ENCODE peak calls at places on chromosomes 13 and 19, in eight cellular contexts. R is HCT116; S is AG04449; B is colonic mucosa; L is GM23338; Y is fibroblast of pulmonary artery; V is effector memory CD4-positive, alpha-beta T cell; E is lower lobe of right lung. M is an unnamed sample.

GRCh38 chr19:8456064-8456463 is 11.3 kb downstream of the HNRNPM start:
- DNase-seq in Y (no peak), B (no peak), S (no peak), R (no peak), V (no peak), L (peak), E (no peak), M (no peak)

GRCh38 chr13:33100876-33101275 is 84.7 kb downstream of the KL start:
- DNase-seq in B (no peak), R (no peak), E (no peak), Y (no peak), L (no peak), V (no peak), S (no peak), M (no peak)

GRCh38 chr19:18799389-18799970 is 8.4 kb upstream of the COMP start:
- DNase-seq in Y (no peak), V (no peak), R (no peak), L (no peak), S (no peak), B (no peak), E (no peak), M (no peak)

GRCh38 chr19:4144666-4145261 is 8.7 kb upstream of the CREB3L3 start:
- DNase-seq in S (no peak), E (no peak), B (peak), L (no peak), Y (peak), V (no peak), R (peak), M (no peak)

GRCh38 chr13:43878897-43879322 is 630 bp downstream of the CCDC122 start:
- DNase-seq in L (peak), E (peak), V (peak), S (no peak), Y (peak), R (no peak), B (peak), M (peak)

GRCh38 chr13:100987993-100988392 is 313.4 kb upstream of the TMTC4 start:
- DNase-seq in Y (peak), S (peak), R (no peak), V (no peak), E (no peak), L (peak), B (no peak), M (no peak)

GRCh38 chr19:39400997-39401548 is 5.6 kb upstream of the ZFP36 start:
- DNase-seq in S (no peak), Y (no peak), E (no peak), L (no peak), B (no peak), R (no peak), V (no peak), M (no peak)

GRCh38 chr19:21233691-21234090 is 91.9 kb downstream of the ZNF431 start:
- DNase-seq in S (no peak), L (no peak), Y (no peak), V (no peak), B (no peak), E (no peak), R (no peak), M (no peak)

GRCh38 chr13:41311607-41312500 is 787 bp downstream of the NAA16 start:
- DNase-seq in S (no peak), L (peak), E (peak), B (peak), R (no peak), Y (peak), V (peak), M (no peak)

GRCh38 chr19:6340493-6341201 is 7.2 kb upstream of the ACER1 start:
- DNase-seq in L (peak), B (no peak), S (no peak), E (no peak), V (no peak), Y (no peak), R (no peak), M (no peak)

GRCh38 chr19:17806945-17807344 is 12.0 kb downstream of the B3GNT3 start:
- DNase-seq in S (no peak), Y (no peak), V (no peak), L (no peak), B (no peak), E (no peak), R (no peak), M (no peak)

GRCh38 chr19:34145741-34146202 is 26.5 kb upstream of the LSM14A start:
- DNase-seq in V (peak), E (no peak), B (peak), Y (peak), R (peak), L (peak), S (no peak), M (no peak)

GRCh38 chr19:38049105-38049649 is 142.2 kb downstream of the SIPA1L3 start:
- DNase-seq in V (peak), Y (peak), B (no peak), S (no peak), L (no peak), R (no peak), E (no peak), M (no peak)

GRCh38 chr13:113897161-113897560 is 33.3 kb upstream of the GAS6 start:
- DNase-seq in S (peak), L (no peak), R (no peak), Y (peak), E (no peak), V (no peak), B (no peak), M (no peak)

GRCh38 chr13:67119481-67119883 is 110.7 kb downstream of the PCDH9 start:
- DNase-seq in L (no peak), S (peak), R (peak), B (no peak), V (no peak), E (no peak), Y (peak), M (no peak)

GRCh38 chr19:13963603-13964105 is 11.3 kb downstream of the DCAF15 start:
- DNase-seq in E (no peak), L (peak), Y (no peak), S (no peak), R (no peak), B (no peak), V (no peak), M (no peak)

GRCh38 chr19:13962738-13963602 is 10.7 kb downstream of the DCAF15 start:
- DNase-seq in R (no peak), Y (peak), B (no peak), E (no peak), V (no peak), S (no peak), L (peak), M (no peak)

GRCh38 chr19:13959962-13960862 is 7.9 kb downstream of the DCAF15 start:
- DNase-seq in Y (no peak), S (no peak), V (no peak), B (no peak), R (no peak), E (no peak), L (peak), M (no peak)

GRCh38 chr19:13960863-13961784 is 8.8 kb downstream of the DCAF15 start:
- DNase-seq in S (no peak), R (no peak), E (no peak), L (no peak), B (no peak), Y (no peak), V (no peak), M (no peak)

GRCh38 chr19:13961826-13962737 is 9.8 kb downstream of the DCAF15 start:
- DNase-seq in Y (no peak), B (no peak), E (no peak), S (no peak), L (peak), V (no peak), R (no peak), M (no peak)
- H3K4me3 ChIP-seq in Y (no peak), B (no peak), E (peak), S (no peak), L (peak), V (no peak), R (no peak), M (no peak)

DNA sequence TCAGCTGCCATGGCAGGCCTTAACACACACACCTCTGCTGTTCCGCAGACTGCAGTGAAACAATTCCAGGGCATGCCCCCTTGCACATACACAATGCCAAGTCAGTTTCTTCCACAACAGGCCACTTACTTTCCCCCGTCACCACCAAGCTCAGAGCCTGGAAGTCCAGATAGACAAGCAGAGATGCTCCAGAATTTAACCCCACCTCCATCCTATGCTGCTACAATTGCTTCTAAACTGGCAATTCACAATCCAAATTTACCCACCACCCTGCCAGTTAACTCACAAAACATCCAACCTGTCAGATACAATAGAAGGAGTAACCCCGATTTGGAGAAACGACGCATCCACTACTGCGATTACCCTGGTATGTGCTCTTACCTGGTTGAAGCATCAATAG is 3.6 kb downstream of the KLF5 start:
- DNase-seq in Y (no peak), R (no peak), V (no peak), E (no peak), B (no peak), L (no peak), S (no peak), M (no peak)
- H3K4me3 ChIP-seq in Y (no peak), R (no peak), V (no peak), E (peak), B (peak), L (no peak), S (no peak), M (peak)

GRCh38 chr19:1068111-1069001 is 1.4 kb downstream of the ARHGAP45 start:
- DNase-seq in V (peak), R (no peak), B (peak), E (peak), Y (no peak), L (no peak), S (no peak), M (no peak)
- H3K4me3 ChIP-seq in V (peak), R (peak), B (peak), E (peak), Y (no peak), L (peak), S (no peak), M (no peak)

DNA sequence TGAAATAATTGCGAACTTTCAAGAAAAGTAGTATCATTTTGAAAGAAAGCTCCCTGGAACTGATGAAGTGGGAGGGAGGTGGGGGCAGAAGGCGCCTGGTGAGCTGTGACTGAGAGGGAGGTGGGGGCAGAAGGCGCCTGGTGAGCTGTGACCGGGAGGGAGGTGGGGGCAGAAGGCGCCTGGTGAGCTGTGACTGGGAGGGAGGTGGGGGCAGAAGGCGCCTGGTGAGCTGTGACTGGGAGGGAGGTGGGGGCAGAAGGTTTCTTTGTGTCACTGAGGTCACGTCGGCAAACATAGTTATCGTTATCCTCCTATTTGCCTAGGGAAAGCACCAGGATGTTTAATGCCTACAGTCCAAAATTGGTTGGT is 24.2 kb downstream of the C2CD4C start:
- DNase-seq in V (no peak), E (no peak), Y (no peak), S (no peak), L (no peak), R (no peak), B (no peak), M (peak)
- H3K4me3 ChIP-seq in V (no peak), E (no peak), Y (no peak), S (no peak), L (no peak), R (no peak), B (no peak), M (no peak)

GRCh38 chr13:23799945-23800344 is 89.3 kb downstream of the MIPEP start:
- DNase-seq in E (no peak), Y (no peak), B (no peak), S (no peak), L (no peak), V (no peak), R (no peak), M (no peak)
- H3K4me3 ChIP-seq in E (no peak), Y (no peak), B (no peak), S (no peak), L (no peak), V (no peak), R (no peak), M (no peak)

DNA sequence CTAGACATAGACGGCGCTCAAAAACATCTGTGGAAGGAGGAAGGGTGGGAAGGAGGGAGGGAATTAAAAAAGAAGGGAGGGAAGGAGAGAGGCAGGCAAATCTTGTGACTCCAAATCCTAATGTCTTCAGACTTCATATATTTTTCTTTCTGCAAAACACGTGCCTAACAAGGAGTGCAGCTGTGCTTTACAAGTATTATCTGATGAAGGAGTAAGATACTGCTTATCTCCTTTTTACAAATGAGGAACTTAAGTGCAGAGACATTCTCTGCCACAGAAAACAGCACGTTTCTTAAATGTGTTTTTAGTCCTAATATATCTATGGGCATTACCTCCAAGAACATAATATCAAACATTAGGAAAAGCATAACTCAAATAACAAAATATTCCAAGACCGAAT is 6.5 kb downstream of the FLT3 start:
- DNase-seq in E (no peak), R (no peak), V (no peak), L (no peak), Y (no peak), S (no peak), B (no peak), M (no peak)
- H3K4me3 ChIP-seq in E (no peak), R (no peak), V (no peak), L (no peak), Y (no peak), S (no peak), B (no peak), M (no peak)

DNA sequence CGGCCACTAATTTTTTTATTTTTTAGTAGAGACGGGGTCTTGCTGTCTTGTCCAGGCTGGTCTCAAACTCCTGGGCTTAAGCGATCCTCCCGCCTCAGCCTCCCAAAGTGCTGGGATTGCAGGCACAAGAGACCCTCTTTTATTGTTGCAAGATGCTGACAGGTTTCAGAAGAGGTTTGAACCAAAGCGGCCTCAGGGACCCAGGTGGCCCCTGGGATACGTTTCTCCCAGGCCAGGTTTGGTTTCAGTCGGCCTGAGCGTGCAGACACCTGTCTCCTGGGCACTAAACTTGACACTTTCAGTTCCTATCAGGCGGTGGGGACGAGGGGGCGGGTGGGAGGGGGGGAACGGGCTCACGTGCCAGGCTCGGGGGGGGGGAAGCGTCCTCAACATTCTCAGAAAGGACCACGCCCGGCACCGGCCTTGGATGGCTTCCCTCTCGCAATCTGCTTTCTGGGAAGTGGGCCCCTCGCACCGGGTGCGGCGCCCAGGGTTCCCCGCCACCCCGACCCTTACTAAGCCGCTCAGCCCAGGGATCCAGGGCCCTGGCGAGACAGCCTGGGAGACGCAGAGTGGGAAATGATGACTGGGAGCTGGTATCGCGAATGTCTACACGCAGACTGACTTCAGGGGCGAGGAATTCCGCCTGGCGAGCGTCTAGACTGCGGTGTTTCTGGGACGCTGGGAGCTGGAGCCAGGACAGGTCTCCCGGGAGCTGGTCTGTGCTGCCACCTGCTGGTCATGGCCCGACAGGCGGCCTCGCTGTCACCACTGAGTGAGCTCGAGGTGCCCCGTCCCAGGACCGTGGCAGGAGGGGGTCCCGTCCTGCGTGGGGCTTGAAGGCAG is 91.6 kb downstream of the GNG7 start:
- DNase-seq in V (peak), S (peak), B (peak), E (peak), L (peak), R (peak), Y (peak), M (peak)
- H3K4me3 ChIP-seq in V (peak), S (peak), B (peak), E (peak), L (peak), R (peak), Y (peak), M (no peak)

DNA sequence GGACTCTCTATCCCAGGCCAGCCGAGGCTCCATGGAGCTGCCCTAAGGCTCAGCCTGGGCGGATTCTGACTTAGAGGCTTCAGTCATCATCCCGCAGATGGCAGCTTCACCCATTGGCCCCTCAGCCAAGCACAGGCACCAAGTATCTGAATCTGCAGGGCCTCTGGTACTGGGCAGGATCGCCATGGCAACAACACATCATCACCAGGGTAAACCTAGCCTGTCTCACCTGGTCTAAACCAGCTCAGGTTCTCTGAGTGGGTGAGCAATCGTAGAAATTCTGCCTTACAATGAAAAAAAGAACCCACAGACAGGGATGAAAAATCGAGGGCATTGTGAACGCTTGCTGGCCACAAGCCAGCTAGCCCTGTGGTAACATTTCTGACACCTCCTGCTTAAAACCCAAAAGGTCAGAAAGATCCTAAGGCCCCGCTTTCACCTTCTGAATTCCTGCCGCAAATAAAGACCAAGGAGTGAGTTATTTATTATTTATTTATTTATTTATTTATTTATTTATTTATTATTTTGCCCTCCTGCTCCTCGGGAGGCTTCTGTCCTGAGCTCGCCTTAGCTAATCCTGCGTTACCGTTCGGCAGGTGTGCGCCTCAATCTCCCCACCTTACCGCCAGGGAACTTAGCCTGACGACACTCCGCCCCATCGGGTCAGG is 12.0 kb upstream of the CEACAM21 start:
- DNase-seq in V (peak), S (no peak), R (no peak), B (no peak), L (peak), Y (no peak), E (no peak), M (no peak)
- H3K4me3 ChIP-seq in V (peak), S (no peak), R (no peak), B (no peak), L (peak), Y (no peak), E (peak), M (no peak)

GRCh38 chr13:79404361-79404760 is 1.7 kb downstream of the RBM26 start:
- DNase-seq in V (no peak), E (no peak), R (no peak), Y (no peak), L (no peak), S (no peak), B (no peak), M (no peak)

GRCh38 chr13:79401259-79402071 is 4.6 kb downstream of the RBM26 start:
- DNase-seq in E (no peak), R (no peak), Y (no peak), V (no peak), S (no peak), B (no peak), L (no peak), M (no peak)

GRCh38 chr13:79402074-79402635 is 3.9 kb downstream of the RBM26 start:
- DNase-seq in L (no peak), B (no peak), E (no peak), S (no peak), Y (no peak), V (no peak), R (no peak), M (no peak)

GRCh38 chr13:79403113-79403512 is 2.9 kb downstream of the RBM26 start:
- DNase-seq in L (no peak), V (no peak), B (no peak), S (no peak), E (no peak), R (no peak), Y (no peak), M (no peak)

DNA sequence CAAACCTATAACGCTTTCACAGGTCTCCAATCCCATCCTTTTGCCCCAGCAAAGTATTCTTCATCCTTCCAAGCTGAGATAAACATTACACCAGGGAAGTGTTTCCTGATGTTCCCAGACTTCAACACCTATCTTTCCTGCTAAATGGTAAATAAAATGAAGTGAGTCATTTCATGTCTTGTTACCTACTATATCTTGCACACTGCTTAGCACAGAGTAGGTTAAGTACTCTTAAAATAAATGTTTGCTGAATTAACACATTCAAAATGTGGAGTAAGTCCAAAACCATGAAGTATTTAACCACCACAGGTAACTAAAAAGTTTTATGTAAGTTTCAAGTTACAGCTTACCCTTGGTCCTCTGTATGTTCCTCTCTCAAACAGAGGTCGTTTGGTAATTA is 3.4 kb downstream of the RBM26 start:
- DNase-seq in Y (no peak), B (no peak), E (no peak), V (no peak), R (no peak), S (no peak), L (no peak), M (no peak)
- H3K4me3 ChIP-seq in Y (no peak), B (no peak), E (peak), V (peak), R (no peak), S (no peak), L (peak), M (no peak)